ENCODE peak calls at places on chromosomes 3 and 15, in nine cellular contexts. D is AG10803; J is fibroblast of lung; R is HFF-Myc; E is breast epithelium; V is A549; K is CD8-positive, alpha-beta T cell; G is neural progenitor cell; P is psoas muscle. U is an unnamed sample.

GRCh38 chr3:190541008-190541407 is 27.1 kb downstream of the IL1RAP start:
- DNase-seq in D (no peak), P (no peak), K (no peak), R (no peak), E (no peak), V (no peak), G (no peak), J (no peak), U (no peak)

GRCh38 chr3:126667631-126668449 is 12.9 kb upstream of the TXNRD3 start:
- DNase-seq in K (no peak), J (no peak), G (no peak), P (no peak), E (no peak), V (no peak), R (no peak), D (no peak), U (no peak)

GRCh38 chr15:38531509-38531908 is 33.1 kb downstream of the RASGRP1 start:
- DNase-seq in J (peak), G (no peak), R (no peak), P (no peak), K (no peak), V (no peak), D (peak), E (no peak), U (peak)

GRCh38 chr15:39413558-39413957 is 167.3 kb upstream of the THBS1 start:
- DNase-seq in K (no peak), P (no peak), E (no peak), D (peak), G (no peak), V (no peak), J (no peak), R (no peak), U (peak)

GRCh38 chr3:27224197-27224596 is 145.0 kb downstream of the NEK10 start:
- DNase-seq in R (no peak), G (no peak), D (peak), E (no peak), V (no peak), J (peak), P (peak), K (no peak), U (peak)

GRCh38 chr15:89378699-89379422 is 44.2 kb upstream of the POLG start:
- DNase-seq in J (no peak), K (no peak), P (no peak), G (peak), V (no peak), E (no peak), D (no peak), R (no peak), U (no peak)

GRCh38 chr3:89504432-89504831 is 397.0 kb downstream of the EPHA3 start:
- DNase-seq in V (no peak), P (no peak), D (no peak), R (no peak), K (no peak), E (no peak), G (no peak), J (no peak), U (no peak)

GRCh38 chr15:25439456-25439836 is 622 bp upstream of the UBE3A start:
- DNase-seq in R (no peak), G (no peak), E (no peak), K (no peak), D (peak), V (peak), P (no peak), J (peak), U (peak)

GRCh38 chr3:114179575-114179974 is 723 bp upstream of the DRD3 start:
- DNase-seq in K (no peak), D (peak), G (peak), E (no peak), R (peak), V (peak), P (no peak), J (peak), U (peak)

GRCh38 chr15:63250312-63250965 is 27.0 kb upstream of the APH1B start:
- DNase-seq in V (no peak), E (no peak), G (no peak), R (peak), K (no peak), P (no peak), D (peak), J (peak), U (peak)

GRCh38 chr3:170558417-170558816 is 27.5 kb downstream of the SLC7A14 start:
- DNase-seq in K (no peak), D (no peak), P (no peak), V (no peak), R (no peak), G (no peak), J (peak), E (no peak), U (peak)

GRCh38 chr3:106206165-106206564 is 337.4 kb upstream of the CBLB start:
- DNase-seq in K (no peak), R (peak), P (no peak), V (no peak), E (no peak), G (no peak), D (peak), J (peak), U (peak)

GRCh38 chr3:60010778-60011177 is 961.0 kb upstream of the CFAP20DC start:
- DNase-seq in J (no peak), K (peak), D (no peak), V (no peak), R (no peak), E (no peak), G (no peak), P (no peak), U (no peak)

GRCh38 chr15:66715736-66716667 is 14.0 kb downstream of the SMAD6 start:
- DNase-seq in R (no peak), E (no peak), J (no peak), G (peak), K (no peak), D (no peak), P (no peak), V (no peak), U (no peak)

GRCh38 chr15:58260911-58261267 is 122.7 kb downstream of the AQP9 start:
- DNase-seq in D (peak), E (no peak), P (peak), K (no peak), R (no peak), G (no peak), J (peak), V (no peak), U (peak)

GRCh38 chr3:89266074-89266473 is 158.7 kb downstream of the EPHA3 start:
- DNase-seq in D (no peak), P (no peak), E (no peak), J (no peak), V (no peak), K (no peak), G (no peak), R (no peak), U (no peak)

GRCh38 chr3:127459205-127459604 is 131.3 kb downstream of the TPRA1 start:
- DNase-seq in G (peak), E (no peak), J (no peak), K (no peak), V (no peak), P (peak), R (no peak), D (no peak), U (no peak)

GRCh38 chr3:185677146-185677829 is 91.2 kb downstream of the SENP2 start:
- DNase-seq in R (peak), V (peak), G (peak), E (no peak), J (peak), K (no peak), P (no peak), D (peak), U (peak)

GRCh38 chr15:26772588-26773484 is at the start of gene GABRB3:
- DNase-seq in R (no peak), D (peak), G (peak), J (peak), P (peak), K (no peak), V (peak), E (no peak), U (peak)

GRCh38 chr15:82178061-82178460 is 84.5 kb downstream of the EFL1 start:
- DNase-seq in J (peak), R (no peak), G (no peak), D (peak), K (no peak), P (no peak), E (no peak), V (peak), U (peak)

GRCh38 chr15:78072080-78072892 is 5.2 kb downstream of the TBC1D2B start:
- DNase-seq in K (no peak), R (peak), V (no peak), G (no peak), D (peak), J (peak), E (no peak), P (no peak), U (peak)

GRCh38 chr3:192514081-192514753 is 213.1 kb downstream of the FGF12 start:
- DNase-seq in R (no peak), E (no peak), G (peak), P (peak), K (no peak), V (peak), D (no peak), J (peak), U (peak)

GRCh38 chr15:64072812-64073211 is 20.8 kb downstream of the CIAO2A start:
- DNase-seq in K (no peak), E (no peak), R (no peak), J (no peak), D (no peak), G (no peak), V (no peak), P (no peak), U (no peak)

DNA sequence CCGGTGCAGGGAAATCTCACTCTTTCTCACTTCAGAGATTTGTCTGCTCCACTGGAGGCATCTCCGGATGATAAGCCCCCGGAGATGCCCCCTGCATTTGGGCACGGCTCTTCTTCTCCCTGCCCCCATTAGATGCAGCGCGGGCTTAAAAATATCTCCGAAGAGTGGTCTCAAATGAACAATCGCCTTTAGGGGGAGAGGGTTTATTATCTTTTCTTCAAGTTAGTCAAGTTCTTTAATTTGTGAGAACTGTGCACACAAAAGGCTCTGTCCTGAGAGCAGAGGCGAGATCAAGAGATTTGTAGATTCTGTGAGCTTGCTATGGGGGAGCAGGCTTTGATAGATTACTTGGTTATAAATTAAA is 645 bp upstream of the PRTG start:
- DNase-seq in D (no peak), E (no peak), P (no peak), G (no peak), K (no peak), J (no peak), R (no peak), V (no peak), U (no peak)
- H3K4me3 ChIP-seq in D (peak), E (peak), P (peak), G (peak), K (no peak), J (peak), R (peak), V (peak), U (peak)

GRCh38 chr3:52892625-52893311 is 4.6 kb downstream of the STIMATE start:
- DNase-seq in E (no peak), V (no peak), K (no peak), R (no peak), G (no peak), D (peak), P (no peak), J (no peak), U (peak)
- TF ChIP-seq CTCF in E (no peak), V (no peak), K (peak), R (no peak), G (peak), D (peak), P (no peak), J (no peak), U (no peak)

GRCh38 chr15:76340802-76341365 is 4.3 kb downstream of the ISL2 start:
- DNase-seq in P (peak), R (no peak), K (no peak), V (no peak), G (peak), E (no peak), J (no peak), D (no peak), U (no peak)
- H3K4me3 ChIP-seq in P (peak), R (peak), K (peak), V (no peak), G (peak), E (peak), J (no peak), D (peak), U (no peak)

GRCh38 chr3:141280086-141280485 is 48.5 kb downstream of the PXYLP1 start:
- DNase-seq in V (no peak), R (no peak), E (no peak), G (no peak), K (no peak), D (peak), J (peak), P (no peak), U (peak)
- TF ChIP-seq CTCF in V (no peak), R (no peak), E (no peak), G (no peak), K (no peak), D (no peak), J (no peak), P (no peak), U (no peak)

GRCh38 chr15:48354694-48355303 is 23.6 kb downstream of the DUT start:
- DNase-seq in V (no peak), K (no peak), J (peak), E (no peak), P (no peak), G (no peak), D (peak), R (no peak), U (no peak)
- H3K4me3 ChIP-seq in V (no peak), K (no peak), J (no peak), E (no peak), P (no peak), G (no peak), D (no peak), R (no peak), U (no peak)

DNA sequence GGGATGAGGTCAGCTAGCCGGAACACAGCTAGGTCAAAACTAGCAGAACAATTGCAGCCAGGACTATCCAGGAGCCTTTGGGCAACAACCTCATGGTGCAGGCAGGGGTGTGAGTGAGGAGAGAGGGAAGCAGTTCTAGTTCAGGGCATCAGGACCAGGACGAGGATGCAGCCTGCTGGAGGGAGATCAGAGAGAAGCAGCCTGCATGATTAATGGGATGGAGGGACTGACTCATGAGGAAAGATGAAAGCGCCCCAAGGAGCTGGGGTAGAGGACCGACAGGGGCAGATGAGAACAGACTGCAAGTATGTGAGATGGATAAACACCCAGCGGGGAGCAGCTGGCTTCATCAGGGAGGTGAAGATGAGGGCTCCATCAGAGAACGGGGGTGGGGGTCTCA is 37.9 kb upstream of the LRTM1 start:
- DNase-seq in P (no peak), V (no peak), J (peak), D (peak), E (no peak), K (no peak), R (no peak), G (no peak), U (peak)
- TF ChIP-seq CTCF in P (no peak), V (no peak), J (no peak), D (no peak), E (no peak), K (no peak), R (no peak), G (no peak), U (no peak)

GRCh38 chr3:10396931-10397330 is 76.0 kb upstream of the SEC13 start:
- DNase-seq in E (no peak), P (peak), G (no peak), R (no peak), V (no peak), J (no peak), K (no peak), D (no peak), U (no peak)
- H3K4me3 ChIP-seq in E (no peak), P (no peak), G (no peak), R (no peak), V (no peak), J (no peak), K (no peak), D (no peak), U (no peak)

GRCh38 chr3:8709801-8710524 is 23.6 kb upstream of the CAV3 start:
- DNase-seq in V (no peak), P (no peak), G (no peak), D (no peak), J (no peak), E (no peak), R (no peak), K (no peak), U (no peak)
- TF ChIP-seq CTCF in V (no peak), P (no peak), G (no peak), D (no peak), J (no peak), E (no peak), R (no peak), K (no peak), U (no peak)